ENCODE peak calls at places on chromosomes 16 and 17, in four cellular contexts. C is mesendoderm, X is H1, K is IMR-90. H is an unnamed sample.

GRCh38 chr17:17115620-17116019 is 73.4 kb downstream of the MPRIP start:
- DNase-seq in X (no peak), K (no peak), C (no peak), H (no peak)

GRCh38 chr17:79465011-79466006 is 145.5 kb downstream of the RBFOX3 start:
- DNase-seq in C (no peak), X (no peak), K (no peak), H (no peak)

GRCh38 chr17:80797741-80798594 is 193.7 kb upstream of the CHMP6 start:
- DNase-seq in C (no peak), K (no peak), X (no peak), H (no peak)

GRCh38 chr16:86530251-86531192 is 20.2 kb downstream of the FOXF1 start:
- DNase-seq in C (no peak), X (no peak), K (no peak), H (no peak)

GRCh38 chr16:56382901-56383355 is 42.4 kb downstream of the AMFR start:
- DNase-seq in X (no peak), K (peak; percentile 87), C (peak; percentile 78), H (no peak)

GRCh38 chr17:35089846-35090193 is 26.3 kb upstream of the RFFL start:
- DNase-seq in K (peak; percentile 34), X (no peak), C (peak; percentile 89), H (peak; percentile 78)

GRCh38 chr17:72358465-72358864 is 237.6 kb downstream of the SOX9 start:
- DNase-seq in X (no peak), K (peak; percentile 86), C (no peak), H (no peak)

GRCh38 chr17:81028506-81028858 is 6.5 kb upstream of the BAIAP2 start:
- DNase-seq in K (no peak), C (no peak), X (no peak), H (no peak)

GRCh38 chr16:12575288-12575687 is 228.4 kb downstream of the CPPED1 start:
- DNase-seq in K (no peak), C (no peak), X (no peak), H (no peak)

GRCh38 chr16:88329726-88330700 is 52.7 kb upstream of the ZNF469 start:
- DNase-seq in K (no peak), C (no peak), X (no peak), H (no peak)

DNA sequence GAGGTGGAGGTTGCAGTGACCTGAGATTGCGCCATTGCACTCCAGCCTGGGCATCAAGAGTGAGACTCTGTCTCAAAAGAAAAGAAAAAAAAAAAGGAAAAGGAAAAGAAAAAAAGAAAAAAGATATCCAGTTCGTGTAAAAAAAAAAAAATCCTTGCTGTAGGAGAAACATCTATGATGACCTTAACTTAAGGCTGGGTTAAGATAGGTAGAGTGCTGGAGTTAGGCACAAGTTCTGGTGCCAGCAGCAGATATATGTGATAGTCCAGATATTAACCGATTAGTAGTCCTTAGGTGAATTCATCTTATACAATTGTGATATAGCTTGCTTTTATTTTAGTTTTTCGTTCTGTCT is 17.2 kb downstream of the PSMD11 start:
- DNase-seq in C (no peak), X (no peak), K (no peak), H (no peak)
- H3K56ac ChIP-seq in C (no peak overlapping the region), X (no peak overlapping the region), K (no peak overlapping the region), H (no peak overlapping the region)

GRCh38 chr16:19137621-19138128 is 23.9 kb downstream of the ITPRIPL2 start:
- DNase-seq in K (no peak), X (no peak), C (no peak), H (no peak)

GRCh38 chr16:19137201-19137601 is 23.4 kb downstream of the ITPRIPL2 start:
- DNase-seq in C (no peak), X (no peak), K (no peak), H (no peak)

GRCh38 chr16:19140392-19140791 is 26.6 kb downstream of the ITPRIPL2 start:
- DNase-seq in C (no peak), K (no peak), X (no peak), H (no peak)

GRCh38 chr16:19139436-19140091 is 25.8 kb downstream of the ITPRIPL2 start:
- DNase-seq in C (no peak), K (no peak), X (no peak), H (no peak)

DNA sequence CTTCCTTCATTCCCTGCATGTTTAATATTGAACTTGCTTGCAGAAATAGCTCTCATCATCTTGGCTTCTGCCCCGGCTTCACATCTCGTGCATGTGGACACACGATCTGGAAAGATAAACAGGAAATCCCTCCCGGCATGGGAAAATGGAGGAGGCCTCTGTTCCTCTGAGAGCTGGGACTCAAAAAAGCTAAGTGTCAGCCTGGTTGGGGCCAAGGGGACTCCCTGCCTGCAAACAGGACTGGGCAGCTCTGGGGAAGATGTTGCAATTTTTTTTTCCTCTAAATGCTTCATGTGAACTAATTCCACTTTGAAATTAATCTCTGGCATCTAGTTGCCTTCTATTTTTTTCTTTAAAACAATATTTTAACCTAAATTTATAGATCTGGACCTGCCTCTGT is 24.8 kb downstream of the ITPRIPL2 start:
- DNase-seq in K (peak; percentile 89), X (no peak), C (peak; percentile 65), H (no peak)
- H3K56ac ChIP-seq in K (no peak overlapping the region), X (no peak overlapping the region), C (peak overlapping the region; percentile 61), H (no peak overlapping the region)

GRCh38 chr16:69651217-69651616 is 75.1 kb downstream of the NQO1 start:
- DNase-seq in C (no peak), K (no peak), X (no peak), H (no peak)
- H3K56ac ChIP-seq in C (no peak overlapping the region), K (no peak overlapping the region), X (no peak overlapping the region), H (no peak overlapping the region)

DNA sequence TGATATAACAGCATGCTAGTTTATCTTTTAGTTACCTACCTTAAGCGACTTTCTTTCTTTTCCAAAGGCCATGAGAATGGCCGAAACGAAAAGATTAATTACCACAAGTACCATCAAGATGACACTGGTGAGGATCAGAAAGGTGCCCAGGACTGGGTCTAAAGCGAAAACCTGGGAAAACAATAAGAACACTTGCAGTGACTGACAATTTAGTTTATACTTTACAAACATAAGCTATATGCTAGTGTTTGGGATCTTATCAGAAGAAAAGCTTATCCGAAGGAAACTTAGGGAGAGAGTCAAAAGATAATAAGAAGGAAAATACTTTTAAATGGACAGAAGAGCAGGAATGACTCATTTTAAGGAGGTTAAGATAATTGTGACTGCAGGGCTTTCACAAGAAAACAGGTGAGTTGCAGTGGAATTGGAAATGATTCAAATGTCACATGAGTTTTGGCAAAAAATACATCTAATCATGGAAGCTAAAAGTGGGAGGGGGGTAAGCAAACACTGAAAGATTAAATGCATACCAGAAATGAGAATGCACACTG is 34.8 kb downstream of the IST1 start:
- DNase-seq in X (no peak), K (peak; percentile 22), C (no peak), H (no peak)
- H3K56ac ChIP-seq in X (no peak overlapping the region), K (no peak overlapping the region), C (no peak overlapping the region), H (no peak overlapping the region)

GRCh38 chr17:19388791-19389190 is 1.8 kb upstream of the MFAP4 start:
- DNase-seq in K (peak; percentile 37), X (no peak), C (no peak), H (no peak)

GRCh38 chr17:19387921-19388521 is 1.0 kb upstream of the MFAP4 start:
- DNase-seq in C (peak; percentile 89), K (peak; percentile 76), X (no peak), H (no peak)

GRCh38 chr17:19386974-19387920 is at the start of gene MFAP4:
- DNase-seq in K (peak; percentile 90), X (no peak), C (peak; percentile 71), H (peak; percentile 87)

GRCh38 chr17:19384723-19385391 is 2.1 kb downstream of the MFAP4 start:
- DNase-seq in C (peak; percentile 53), X (no peak), K (peak; percentile 91), H (no peak)

GRCh38 chr17:19386276-19386863 is 620 bp downstream of the MFAP4 start:
- DNase-seq in K (peak; percentile 92), X (no peak), C (peak; percentile 80), H (no peak)
- H3K56ac ChIP-seq in K (peak overlapping the region; percentile 70), X (no peak overlapping the region), C (peak overlapping the region; percentile 88), H (no peak overlapping the region)